ENCODE peak calls at places on chromosomes 13 and 19, in four cellular contexts. Q, P, E and X are unnamed samples.

GRCh38 chr19:50843701-50844221 is 10.4 kb upstream of the KLK15 start:
- DNase-seq in Q (no peak), P (no peak), E (no peak), X (no peak)

GRCh38 chr13:41117859-41118258 is 14.7 kb downstream of the KBTBD6 start:
- DNase-seq in Q (no peak), P (no peak), E (no peak), X (no peak)

GRCh38 chr13:98556968-98557591 is 19.8 kb downstream of the STK24 start:
- DNase-seq in Q (no peak), P (no peak), E (no peak), X (no peak)

GRCh38 chr19:53912653-53913052 is 3.6 kb downstream of the CACNG7 start:
- DNase-seq in Q (no peak), P (no peak), E (peak; percentile 70), X (no peak)

GRCh38 chr19:45528744-45529453 is 21.6 kb downstream of the VASP start:
- DNase-seq in Q (no peak), P (peak; percentile 87), E (peak; percentile 85), X (no peak)

GRCh38 chr19:18809149-18809978 is 18.3 kb upstream of the COMP start:
- DNase-seq in Q (no peak), P (no peak), E (no peak), X (no peak)

GRCh38 chr13:107422421-107422820 is 792.9 kb downstream of the LIG4 start:
- DNase-seq in Q (no peak), P (no peak), E (no peak), X (no peak)

GRCh38 chr13:75704942-75705320 is 68.8 kb downstream of the LMO7 start:
- DNase-seq in Q (no peak), P (no peak), E (no peak), X (no peak)

GRCh38 chr19:5048091-5048726 is 79.3 kb downstream of the KDM4B start:
- DNase-seq in Q (peak; percentile 95), P (peak; percentile 65), E (peak; percentile 92), X (peak; percentile 87)

GRCh38 chr13:48155850-48156249 is 60.9 kb upstream of the MED4 start:
- DNase-seq in Q (no peak), P (no peak), E (no peak), X (no peak)

GRCh38 chr19:3365447-3366103 is 808 bp upstream of the NFIC start:
- DNase-seq in Q (no peak), P (no peak), E (no peak), X (no peak)
- TF ChIP-seq TAF1 in Q (no peak), P (no peak), E (peak; percentile 6), X (no peak)

DNA sequence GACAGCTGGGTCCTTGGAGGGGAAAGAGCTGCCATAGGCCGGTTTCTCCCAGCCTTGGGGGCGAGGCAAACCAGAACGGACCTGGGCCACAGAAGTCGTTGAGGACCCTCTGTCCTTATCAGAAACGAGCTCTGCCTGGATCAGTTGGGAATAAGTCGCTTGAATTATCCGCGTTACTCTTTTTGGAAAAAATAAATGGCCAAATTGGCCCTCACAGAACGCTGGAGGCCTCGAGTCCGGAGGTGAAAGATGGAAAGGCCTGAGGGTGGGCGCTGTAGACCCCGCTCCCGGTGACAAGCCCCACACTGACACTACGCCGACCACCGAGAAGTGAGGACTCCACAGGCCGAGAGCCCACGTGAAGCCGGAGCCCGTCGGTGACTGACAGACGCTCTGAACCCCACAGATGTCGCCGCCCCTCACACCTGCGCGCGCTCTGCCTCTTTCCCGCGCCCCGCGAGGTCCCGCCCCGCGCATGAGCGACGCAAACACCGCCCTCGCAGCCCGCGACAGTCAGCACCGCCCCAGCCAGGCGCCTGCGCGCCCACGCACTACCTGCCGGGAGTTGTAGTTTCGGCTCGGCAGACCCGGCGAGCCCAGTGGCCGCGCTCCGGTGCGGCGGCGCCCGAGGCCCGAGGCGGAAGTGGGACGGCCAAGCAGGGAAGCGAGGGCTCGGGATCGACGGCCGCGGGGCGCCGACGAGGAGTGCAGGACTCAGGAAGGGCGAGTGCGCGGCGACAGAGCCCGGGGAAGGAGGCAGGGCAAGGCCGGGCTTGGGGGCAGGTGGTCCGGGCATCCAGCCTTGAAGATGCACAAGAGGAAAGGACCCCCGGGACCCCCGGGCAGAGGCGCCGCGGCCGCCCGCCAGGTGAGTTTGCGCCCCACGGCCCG is at the start of the genes BRME1 and CC2D1A:
- DNase-seq in Q (peak; percentile 100), P (peak; percentile 67), E (peak; percentile 99), X (peak; percentile 100)
- TF ChIP-seq POLR2A in Q (peak; percentile 51), P (no peak), E (peak; percentile 76), X (peak; percentile 68)

DNA sequence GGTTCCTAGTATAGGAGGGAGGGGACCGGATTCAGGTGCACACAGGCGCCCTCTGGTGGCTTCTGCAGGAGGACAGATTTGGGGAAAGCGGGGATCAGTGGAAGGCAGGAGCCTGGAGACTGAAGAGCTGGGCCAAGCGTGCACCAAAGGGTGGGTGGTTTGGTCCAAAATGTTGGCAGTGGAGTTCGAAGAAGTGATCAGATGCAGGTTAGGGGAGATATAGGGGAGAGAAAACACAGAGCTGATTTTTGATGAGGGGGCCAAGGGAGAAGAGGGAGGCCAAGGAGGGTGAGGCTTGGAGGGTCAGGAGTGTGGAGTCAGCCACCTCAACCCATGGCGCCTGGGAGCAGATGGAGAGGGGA is 6.8 kb upstream of the CARM1 start:
- DNase-seq in Q (peak; percentile 68), P (no peak), E (peak; percentile 85), X (peak; percentile 84)
- TF ChIP-seq POLR2AphosphoS5 in Q (no peak), P (no peak), E (no peak), X (no peak)

DNA sequence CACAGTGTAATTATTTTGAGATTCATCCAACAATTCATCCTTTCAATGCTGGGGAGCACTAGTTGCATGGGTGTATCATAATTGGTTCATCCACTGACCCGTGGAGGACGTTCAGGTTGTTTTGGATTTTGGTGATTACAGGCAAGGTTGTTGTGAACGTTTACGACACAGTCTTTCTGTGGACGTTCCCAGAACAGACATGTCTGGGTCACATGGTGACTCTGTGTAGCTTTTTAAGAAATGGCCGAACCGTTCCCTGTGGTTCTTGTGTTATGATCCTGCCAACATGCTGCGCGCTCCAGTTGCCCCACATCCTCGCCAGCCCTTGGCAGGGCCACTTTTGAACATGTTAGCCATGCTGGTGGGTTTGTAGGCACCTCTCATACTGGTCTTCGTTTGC is 41.8 kb downstream of the C13orf46 start:
- DNase-seq in Q (no peak), P (no peak), E (no peak), X (no peak)
- TF ChIP-seq TAF1 in Q (no peak), P (no peak), E (no peak), X (no peak)

GRCh38 chr19:14378890-14379289 is 2.4 kb upstream of the ADGRE5 start:
- DNase-seq in Q (no peak), P (no peak), E (no peak), X (no peak)

GRCh38 chr19:14381689-14382474 is 638 bp downstream of the ADGRE5 start:
- DNase-seq in Q (no peak), P (no peak), E (peak; percentile 55), X (no peak)

GRCh38 chr19:14385492-14385891 is 4.2 kb downstream of the ADGRE5 start:
- DNase-seq in Q (no peak), P (no peak), E (peak; percentile 12), X (no peak)

GRCh38 chr19:14383556-14383897 is 2.3 kb downstream of the ADGRE5 start:
- DNase-seq in Q (no peak), P (no peak), E (no peak), X (no peak)

DNA sequence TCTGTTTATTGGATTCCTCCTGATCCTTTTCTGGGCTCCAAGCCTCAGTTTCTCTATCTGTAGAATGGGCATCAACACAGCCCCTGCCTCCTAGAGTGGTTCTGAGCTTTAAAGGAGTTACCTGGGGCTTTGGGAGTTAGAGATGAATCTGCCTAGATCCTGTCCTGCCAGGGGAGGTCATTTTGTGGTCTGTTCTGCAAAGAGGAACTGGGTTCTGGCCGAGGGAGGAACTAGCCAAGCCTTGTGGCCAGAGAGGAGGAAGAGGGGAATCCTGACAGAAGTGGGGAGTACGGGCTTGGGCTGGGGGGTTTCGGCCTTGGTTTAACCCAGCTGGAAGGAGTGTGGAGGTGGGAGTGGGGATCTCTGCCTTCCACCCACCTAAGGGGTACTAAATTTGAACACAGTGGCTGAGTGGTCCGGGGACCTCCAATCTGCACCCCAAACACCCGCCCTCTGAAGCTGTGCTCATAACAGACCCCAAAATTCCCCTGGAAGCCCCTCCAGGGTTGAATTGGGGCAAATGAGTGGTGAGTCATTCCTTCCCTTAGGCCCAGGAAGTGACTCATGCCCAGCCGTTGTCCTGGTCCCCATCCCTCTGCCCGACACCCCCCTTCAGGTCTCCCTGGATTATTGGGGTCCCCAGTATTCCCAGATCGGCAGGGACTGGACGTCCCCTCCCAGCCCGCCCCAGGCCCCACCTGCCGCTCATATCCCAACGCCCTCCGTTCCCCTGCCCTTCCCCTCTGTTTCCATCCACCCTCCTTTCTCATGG is 2.8 kb downstream of the ADGRE5 start:
- DNase-seq in Q (no peak), P (no peak), E (peak; percentile 63), X (peak; percentile 62)
- TF ChIP-seq POLR2A in Q (peak; percentile 60), P (no peak), E (no peak), X (peak; percentile 82)

GRCh38 chr13:101624210-101624922 is 171.9 kb downstream of the ITGBL1 start:
- DNase-seq in Q (no peak), P (no peak), E (no peak), X (no peak)
- TF ChIP-seq POLR2AphosphoS5 in Q (no peak), P (no peak), E (no peak), X (no peak)